ENCODE peak calls at places on chromosomes 11 and 22, in four cellular contexts. R, E, D and G are unnamed samples.

GRCh38 chr11:76806608-76807205 is 23.6 kb downstream of the TSKU start:
- DNase-seq in R (no peak), D (no peak), E (no peak), G (no peak)

GRCh38 chr22:31637938-31638618 is 23.9 kb downstream of the PISD start:
- DNase-seq in R (no peak), E (no peak), D (peak; percentile 92), G (no peak)

GRCh38 chr11:85759915-85760314 is 51.0 kb downstream of the SYTL2 start:
- DNase-seq in D (no peak), E (no peak), R (no peak), G (no peak)

GRCh38 chr22:36386351-36386899 is 1.3 kb downstream of the MYH9 start:
- DNase-seq in D (peak; percentile 35), E (no peak), R (no peak), G (no peak)

GRCh38 chr11:118342503-118343161 is at the start of gene CD3D:
- DNase-seq in D (no peak), R (no peak), E (peak; percentile 37), G (no peak)

GRCh38 chr11:103539166-103539565 is 429.9 kb downstream of the DYNC2H1 start:
- DNase-seq in E (no peak), R (no peak), D (no peak), G (no peak)

GRCh38 chr11:117387992-117388765 is 60.5 kb downstream of the CEP164 start:
- DNase-seq in D (no peak), E (no peak), R (no peak), G (no peak)

GRCh38 chr11:132779487-132779886 is 752.8 kb downstream of the OPCML start:
- DNase-seq in D (no peak), R (no peak), E (no peak), G (no peak)

GRCh38 chr11:87878373-87878779 is 296.9 kb downstream of the RAB38 start:
- DNase-seq in E (no peak), R (no peak), D (peak; percentile 50), G (no peak)